ENCODE peak calls at places on chromosomes 3 and 15, in ten cellular contexts. Q is Right ventricle myocardium superior; I is effector CD4-positive, alpha-beta T cell; C is activated T-helper 1 cell treated with Interleukin-2 at 50 U/mL for 16 hours; Y is HTR-8/SVneo; F is NCI-H1105; M is stromal cell of bone marrow; R is neuronal stem cell; N is stimulated activated CD4-positive, alpha-beta T cell treated with anti-CD3 and anti-CD28 coated beads, Interleukin-2, amount 100 ng/mL, for 48 hours; H is cardiac fibroblast. W is an unnamed sample.

GRCh38 chr15:39358441-39359041 is 222.3 kb upstream of the THBS1 start:
- DNase-seq in Q (no peak), I (no peak), C (no peak), Y (no peak), F (no peak), M (peak; percentile 47), R (no peak), N (no peak), H (peak; percentile 42), W (no peak)

GRCh38 chr3:53324011-53324544 is 23.3 kb downstream of the DCP1A start:
- DNase-seq in Q (peak; percentile 71), I (no peak), C (no peak), Y (no peak), F (no peak), M (no peak), R (no peak), N (no peak), H (no peak), W (no peak)

GRCh38 chr15:58639002-58639756 is 110.3 kb downstream of the ADAM10 start:
- DNase-seq in Q (no peak), I (no peak), C (no peak), Y (no peak), F (no peak), M (no peak), R (no peak), N (no peak), H (no peak), W (no peak)

GRCh38 chr15:31377030-31377429 is 50.4 kb downstream of the KLF13 start:
- DNase-seq in Q (no peak), I (no peak), C (no peak), Y (no peak), F (no peak), M (no peak), R (no peak), N (no peak), H (no peak), W (no peak)

GRCh38 chr3:127909646-127910045 is 5.4 kb upstream of the KBTBD12 start:
- DNase-seq in Q (no peak), I (no peak), C (no peak), Y (no peak), F (no peak), M (no peak), R (no peak), N (no peak), H (no peak), W (no peak)

GRCh38 chr15:36110659-36110993 is 468.8 kb upstream of the CDIN1 start:
- DNase-seq in Q (no peak), I (no peak), C (no peak), Y (no peak), F (no peak), M (no peak), R (no peak), N (no peak), H (no peak), W (no peak)

GRCh38 chr3:67037615-67038014 is 39.5 kb downstream of the KBTBD8 start:
- DNase-seq in Q (no peak), I (no peak), C (no peak), Y (no peak), F (no peak), M (no peak), R (no peak), N (no peak), H (peak; percentile 57), W (no peak)

GRCh38 chr3:142210144-142210543 is 15.2 kb downstream of the GK5 start:
- DNase-seq in Q (no peak), I (no peak), C (no peak), Y (no peak), F (no peak), M (no peak), R (no peak), N (no peak), H (peak; percentile 45), W (no peak)

GRCh38 chr15:85667491-85668424 is 127.0 kb downstream of the KLHL25 start:
- DNase-seq in Q (no peak), I (peak; percentile 65), C (peak; percentile 26), Y (peak; percentile 66), F (no peak), M (peak; percentile 99), R (no peak), N (peak; percentile 31), H (peak; percentile 99), W (no peak)

GRCh38 chr3:99647081-99647480 is 8.7 kb downstream of the COL8A1 start:
- DNase-seq in Q (no peak), I (no peak), C (no peak), Y (no peak), F (no peak), M (no peak), R (no peak), N (no peak), H (peak; percentile 92), W (no peak)

GRCh38 chr3:193711964-193712598 is 119.1 kb downstream of the OPA1 start:
- DNase-seq in Q (no peak), I (no peak), C (no peak), Y (no peak), F (no peak), M (no peak), R (peak; percentile 31), N (no peak), H (no peak), W (peak; percentile 44)

GRCh38 chr3:159787191-159787590 is 201.4 kb upstream of the IL12A start:
- DNase-seq in Q (no peak), I (no peak), C (no peak), Y (no peak), F (no peak), M (peak; percentile 55), R (no peak), N (no peak), H (peak; percentile 90), W (no peak)

W was measured in NCI-H1417 treated with DMSO at 0.1 percent for 48 hours.